ENCODE peak calls at places on chromosomes 2 and 18, in four cellular contexts. One of them, this sample, is unnamed.

GRCh38 chr2:116582850-116583249 is 1231.6 kb upstream of the DDX18 start:
- DNase-seq in 8988T: no peak
- DNase-seq in NCI-H446: no peak
- DNase-seq in fibroblast of the aortic adventitia: no peak
- DNase-seq in this sample: no peak

GRCh38 chr18:44246001-44246400 is 434.7 kb upstream of the SETBP1 start:
- DNase-seq in 8988T: no peak
- DNase-seq in NCI-H446: no peak
- DNase-seq in fibroblast of the aortic adventitia: no peak
- DNase-seq in this sample: no peak

GRCh38 chr2:70029814-70030409 is 57.4 kb upstream of the PCBP1 start:
- DNase-seq in 8988T: no peak
- DNase-seq in NCI-H446: no peak
- DNase-seq in fibroblast of the aortic adventitia: peak
- DNase-seq in this sample: peak

GRCh38 chr18:3391704-3392466 is 58.1 kb upstream of the TGIF1 start:
- DNase-seq in 8988T: no peak
- DNase-seq in NCI-H446: no peak
- DNase-seq in fibroblast of the aortic adventitia: no peak
- DNase-seq in this sample: no peak

GRCh38 chr2:6986251-6986893 is 69.2 kb downstream of the RNF144A start:
- DNase-seq in 8988T: no peak
- DNase-seq in NCI-H446: no peak
- DNase-seq in fibroblast of the aortic adventitia: no peak
- DNase-seq in this sample: peak

GRCh38 chr18:32346667-32347066 is 124.0 kb downstream of the GAREM1 start:
- DNase-seq in 8988T: no peak
- DNase-seq in NCI-H446: no peak
- DNase-seq in fibroblast of the aortic adventitia: peak
- DNase-seq in this sample: peak

GRCh38 chr2:128318776-128319456 is at the start of gene HS6ST1:
- DNase-seq in 8988T: peak
- DNase-seq in NCI-H446: no peak
- DNase-seq in fibroblast of the aortic adventitia: peak
- DNase-seq in this sample: peak

GRCh38 chr2:168137510-168138180 is 109.8 kb downstream of the STK39 start:
- DNase-seq in 8988T: no peak
- DNase-seq in NCI-H446: no peak
- DNase-seq in fibroblast of the aortic adventitia: no peak
- DNase-seq in this sample: no peak

GRCh38 chr18:30328839-30329238 is 713.7 kb downstream of the DSC3 start:
- DNase-seq in 8988T: no peak
- DNase-seq in NCI-H446: no peak
- DNase-seq in fibroblast of the aortic adventitia: no peak
- DNase-seq in this sample: no peak

GRCh38 chr2:226515344-226516055 is 284.1 kb downstream of the IRS1 start:
- DNase-seq in 8988T: no peak
- DNase-seq in NCI-H446: no peak
- DNase-seq in fibroblast of the aortic adventitia: peak
- DNase-seq in this sample: peak

GRCh38 chr2:233354971-233355574 is 779 bp downstream of the DGKD start:
- DNase-seq in 8988T: peak
- DNase-seq in NCI-H446: no peak
- DNase-seq in fibroblast of the aortic adventitia: peak
- DNase-seq in this sample: peak

GRCh38 chr2:6780765-6781274 is 84.9 kb downstream of the CMPK2 start:
- DNase-seq in 8988T: no peak
- DNase-seq in NCI-H446: peak
- DNase-seq in fibroblast of the aortic adventitia: no peak
- DNase-seq in this sample: peak

GRCh38 chr2:120443946-120444345 is 98.0 kb downstream of the INHBB start:
- DNase-seq in 8988T: no peak
- DNase-seq in NCI-H446: no peak
- DNase-seq in fibroblast of the aortic adventitia: no peak
- DNase-seq in this sample: no peak

GRCh38 chr2:233907627-233908026 is 9.5 kb upstream of the TRPM8 start:
- DNase-seq in 8988T: no peak
- DNase-seq in NCI-H446: no peak
- DNase-seq in fibroblast of the aortic adventitia: no peak
- DNase-seq in this sample: no peak

GRCh38 chr2:9473308-9473984 is 905 bp upstream of the IAH1 start:
- DNase-seq in 8988T: peak
- DNase-seq in NCI-H446: no peak
- DNase-seq in fibroblast of the aortic adventitia: no peak
- DNase-seq in this sample: no peak

GRCh38 chr2:132632000-132632649 is 37.9 kb downstream of the LYPD1 start:
- DNase-seq in 8988T: no peak
- DNase-seq in NCI-H446: no peak
- DNase-seq in fibroblast of the aortic adventitia: peak
- DNase-seq in this sample: peak

GRCh38 chr2:108944601-108945241 is 44.3 kb downstream of the EDAR start:
- DNase-seq in 8988T: no peak
- DNase-seq in NCI-H446: no peak
- DNase-seq in fibroblast of the aortic adventitia: no peak
- DNase-seq in this sample: no peak

GRCh38 chr2:155026646-155027045 is 328.2 kb downstream of the KCNJ3 start:
- DNase-seq in 8988T: no peak
- DNase-seq in NCI-H446: no peak
- DNase-seq in fibroblast of the aortic adventitia: no peak
- DNase-seq in this sample: no peak

GRCh38 chr2:207257291-207258190 is 91.8 kb upstream of the KLF7 start:
- DNase-seq in 8988T: no peak
- DNase-seq in NCI-H446: no peak
- DNase-seq in fibroblast of the aortic adventitia: no peak
- DNase-seq in this sample: peak

GRCh38 chr2:68839260-68839833 is 31.9 kb downstream of the BMP10 start:
- DNase-seq in 8988T: peak
- DNase-seq in NCI-H446: no peak
- DNase-seq in fibroblast of the aortic adventitia: no peak
- DNase-seq in this sample: no peak

GRCh38 chr2:29228947-29229346 is 113.7 kb downstream of the CLIP4 start:
- DNase-seq in 8988T: no peak
- DNase-seq in NCI-H446: no peak
- DNase-seq in fibroblast of the aortic adventitia: no peak
- DNase-seq in this sample: no peak

GRCh38 chr2:27920148-27920885 is 29.8 kb downstream of the BABAM2 start:
- DNase-seq in 8988T: no peak
- DNase-seq in NCI-H446: no peak
- DNase-seq in fibroblast of the aortic adventitia: peak
- DNase-seq in this sample: no peak

GRCh38 chr2:170885130-170885791 is 43.8 kb upstream of the GORASP2 start:
- DNase-seq in 8988T: no peak
- DNase-seq in NCI-H446: no peak
- DNase-seq in fibroblast of the aortic adventitia: no peak
- DNase-seq in this sample: no peak

GRCh38 chr18:67636597-67637385 is 120.3 kb upstream of the DSEL start:
- DNase-seq in 8988T: no peak
- DNase-seq in NCI-H446: no peak
- DNase-seq in fibroblast of the aortic adventitia: no peak
- DNase-seq in this sample: no peak

GRCh38 chr2:14072338-14072737 is 560.2 kb upstream of the LRATD1 start:
- DNase-seq in 8988T: no peak
- DNase-seq in NCI-H446: no peak
- DNase-seq in fibroblast of the aortic adventitia: no peak
- DNase-seq in this sample: peak

GRCh38 chr2:241157841-241158545 is 7.7 kb downstream of the PPP1R7 start:
- DNase-seq in 8988T: no peak
- DNase-seq in NCI-H446: no peak
- DNase-seq in fibroblast of the aortic adventitia: peak
- DNase-seq in this sample: no peak

GRCh38 chr18:75054611-75055010 is 154.3 kb downstream of the PTGR3 start:
- DNase-seq in 8988T: no peak
- DNase-seq in NCI-H446: no peak
- DNase-seq in fibroblast of the aortic adventitia: no peak
- DNase-seq in this sample: no peak

GRCh38 chr2:126902152-126902835 is 3.6 kb downstream of the TEX51 start:
- DNase-seq in 8988T: no peak
- DNase-seq in NCI-H446: no peak
- DNase-seq in fibroblast of the aortic adventitia: no peak
- DNase-seq in this sample: no peak

GRCh38 chr2:56009758-56010534 is 86.4 kb upstream of the EFEMP1 start:
- DNase-seq in 8988T: no peak
- DNase-seq in NCI-H446: peak
- DNase-seq in fibroblast of the aortic adventitia: peak
- DNase-seq in this sample: peak

GRCh38 chr18:56953444-56953843 is 193.4 kb upstream of the BOD1L2 start:
- DNase-seq in 8988T: no peak
- DNase-seq in NCI-H446: no peak
- DNase-seq in fibroblast of the aortic adventitia: no peak
- DNase-seq in this sample: no peak

GRCh38 chr2:237868631-237869356 is 9.4 kb downstream of the RAMP1 start:
- DNase-seq in 8988T: no peak
- DNase-seq in NCI-H446: no peak
- DNase-seq in fibroblast of the aortic adventitia: peak
- DNase-seq in this sample: no peak

GRCh38 chr18:4836146-4836545 is 360.9 kb downstream of the AKAIN1 start:
- DNase-seq in 8988T: no peak
- DNase-seq in NCI-H446: no peak
- DNase-seq in fibroblast of the aortic adventitia: no peak
- DNase-seq in this sample: no peak

GRCh38 chr2:288002-288742 is at the start of gene ALKAL2:
- DNase-seq in 8988T: no peak
- DNase-seq in NCI-H446: no peak
- DNase-seq in fibroblast of the aortic adventitia: no peak
- DNase-seq in this sample: peak

GRCh38 chr2:15059870-15060617 is 427.5 kb downstream of the LRATD1 start:
- DNase-seq in 8988T: no peak
- DNase-seq in NCI-H446: no peak
- DNase-seq in fibroblast of the aortic adventitia: no peak
- DNase-seq in this sample: no peak

GRCh38 chr2:120132190-120132589 is 91.0 kb downstream of the TMEM185B start:
- DNase-seq in 8988T: no peak
- DNase-seq in NCI-H446: no peak
- DNase-seq in fibroblast of the aortic adventitia: peak
- DNase-seq in this sample: peak